ENCODE peak calls at places on chromosomes 16 and 17, in ten cellular contexts. One of them, this sample, is unnamed.

GRCh38 chr17:54887787-54888186 is 12.9 kb upstream of the TOM1L1 start:
- DNase-seq in stimulated activated CD4-positive, alpha-beta T cell treated with anti-CD3 and anti-CD28 coated beads, Interleukin-1b, Interleukin-23, amount 100 ng/mL, for 1 hour: no peak
- DNase-seq in myocyte: no peak
- DNase-seq in iris pigment epithelial cell: no peak
- DNase-seq in GDM1: no peak
- DNase-seq in activated naive CD8-positive, alpha-beta T cell treated with anti-CD3 and anti-CD28 coated beads for 36 hours: no peak
- DNase-seq in adrenal gland: no peak
- DNase-seq in AML-193: no peak
- DNase-seq in fibroblast of pulmonary artery: no peak
- DNase-seq in CD8-positive, alpha-beta memory T cell: no peak
- DNase-seq in this sample: no peak

GRCh38 chr16:87541004-87541881 is 48.4 kb upstream of the ZCCHC14 start:
- DNase-seq in fibroblast of pulmonary artery: peak
- DNase-seq in stimulated activated CD4-positive, alpha-beta T cell treated with anti-CD3 and anti-CD28 coated beads, Interleukin-1b, Interleukin-23, amount 100 ng/mL, for 1 hour: no peak
- DNase-seq in adrenal gland: no peak
- DNase-seq in activated naive CD8-positive, alpha-beta T cell treated with anti-CD3 and anti-CD28 coated beads for 36 hours: no peak
- DNase-seq in iris pigment epithelial cell: peak
- DNase-seq in AML-193: no peak
- DNase-seq in GDM1: no peak
- DNase-seq in CD8-positive, alpha-beta memory T cell: no peak
- DNase-seq in myocyte: peak
- DNase-seq in this sample: no peak

GRCh38 chr16:24848065-24848464 is 2.3 kb downstream of the SLC5A11 start:
- DNase-seq in GDM1: no peak
- DNase-seq in CD8-positive, alpha-beta memory T cell: no peak
- DNase-seq in iris pigment epithelial cell: peak
- DNase-seq in myocyte: peak
- DNase-seq in activated naive CD8-positive, alpha-beta T cell treated with anti-CD3 and anti-CD28 coated beads for 36 hours: no peak
- DNase-seq in fibroblast of pulmonary artery: peak
- DNase-seq in adrenal gland: no peak
- DNase-seq in AML-193: no peak
- DNase-seq in stimulated activated CD4-positive, alpha-beta T cell treated with anti-CD3 and anti-CD28 coated beads, Interleukin-1b, Interleukin-23, amount 100 ng/mL, for 1 hour: no peak
- DNase-seq in this sample: no peak

GRCh38 chr17:69677130-69677529 is 262.6 kb downstream of the MAP2K6 start:
- DNase-seq in AML-193: no peak
- DNase-seq in CD8-positive, alpha-beta memory T cell: no peak
- DNase-seq in activated naive CD8-positive, alpha-beta T cell treated with anti-CD3 and anti-CD28 coated beads for 36 hours: no peak
- DNase-seq in fibroblast of pulmonary artery: peak
- DNase-seq in adrenal gland: no peak
- DNase-seq in iris pigment epithelial cell: peak
- DNase-seq in myocyte: no peak
- DNase-seq in GDM1: no peak
- DNase-seq in stimulated activated CD4-positive, alpha-beta T cell treated with anti-CD3 and anti-CD28 coated beads, Interleukin-1b, Interleukin-23, amount 100 ng/mL, for 1 hour: no peak
- DNase-seq in this sample: no peak

GRCh38 chr17:66647391-66647983 is 187.4 kb upstream of the CACNG5 start:
- DNase-seq in myocyte: no peak
- DNase-seq in stimulated activated CD4-positive, alpha-beta T cell treated with anti-CD3 and anti-CD28 coated beads, Interleukin-1b, Interleukin-23, amount 100 ng/mL, for 1 hour: no peak
- DNase-seq in fibroblast of pulmonary artery: no peak
- DNase-seq in adrenal gland: no peak
- DNase-seq in AML-193: no peak
- DNase-seq in activated naive CD8-positive, alpha-beta T cell treated with anti-CD3 and anti-CD28 coated beads for 36 hours: no peak
- DNase-seq in CD8-positive, alpha-beta memory T cell: no peak
- DNase-seq in iris pigment epithelial cell: no peak
- DNase-seq in GDM1: no peak
- DNase-seq in this sample: no peak

GRCh38 chr16:87465306-87465705 is 27.5 kb downstream of the ZCCHC14 start:
- DNase-seq in myocyte: peak
- DNase-seq in fibroblast of pulmonary artery: peak
- DNase-seq in CD8-positive, alpha-beta memory T cell: no peak
- DNase-seq in stimulated activated CD4-positive, alpha-beta T cell treated with anti-CD3 and anti-CD28 coated beads, Interleukin-1b, Interleukin-23, amount 100 ng/mL, for 1 hour: no peak
- DNase-seq in GDM1: no peak
- DNase-seq in adrenal gland: peak
- DNase-seq in iris pigment epithelial cell: peak
- DNase-seq in activated naive CD8-positive, alpha-beta T cell treated with anti-CD3 and anti-CD28 coated beads for 36 hours: peak
- DNase-seq in AML-193: peak
- DNase-seq in this sample: peak

GRCh38 chr17:64073771-64074703 is 53.6 kb upstream of the ICAM2 start:
- DNase-seq in GDM1: peak
- DNase-seq in iris pigment epithelial cell: no peak
- DNase-seq in AML-193: peak
- DNase-seq in stimulated activated CD4-positive, alpha-beta T cell treated with anti-CD3 and anti-CD28 coated beads, Interleukin-1b, Interleukin-23, amount 100 ng/mL, for 1 hour: no peak
- DNase-seq in myocyte: no peak
- DNase-seq in adrenal gland: no peak
- DNase-seq in activated naive CD8-positive, alpha-beta T cell treated with anti-CD3 and anti-CD28 coated beads for 36 hours: no peak
- DNase-seq in CD8-positive, alpha-beta memory T cell: no peak
- DNase-seq in fibroblast of pulmonary artery: no peak
- DNase-seq in this sample: peak

GRCh38 chr17:80826955-80827645 is 164.5 kb upstream of the CHMP6 start:
- DNase-seq in stimulated activated CD4-positive, alpha-beta T cell treated with anti-CD3 and anti-CD28 coated beads, Interleukin-1b, Interleukin-23, amount 100 ng/mL, for 1 hour: no peak
- DNase-seq in AML-193: no peak
- DNase-seq in iris pigment epithelial cell: peak
- DNase-seq in adrenal gland: peak
- DNase-seq in GDM1: peak
- DNase-seq in CD8-positive, alpha-beta memory T cell: no peak
- DNase-seq in fibroblast of pulmonary artery: peak
- DNase-seq in activated naive CD8-positive, alpha-beta T cell treated with anti-CD3 and anti-CD28 coated beads for 36 hours: no peak
- DNase-seq in myocyte: peak
- DNase-seq in this sample: peak

GRCh38 chr17:30226878-30227277 is 8.6 kb downstream of the SLC6A4 start:
- DNase-seq in AML-193: no peak
- DNase-seq in myocyte: no peak
- DNase-seq in activated naive CD8-positive, alpha-beta T cell treated with anti-CD3 and anti-CD28 coated beads for 36 hours: no peak
- DNase-seq in fibroblast of pulmonary artery: no peak
- DNase-seq in CD8-positive, alpha-beta memory T cell: no peak
- DNase-seq in GDM1: no peak
- DNase-seq in adrenal gland: no peak
- DNase-seq in stimulated activated CD4-positive, alpha-beta T cell treated with anti-CD3 and anti-CD28 coated beads, Interleukin-1b, Interleukin-23, amount 100 ng/mL, for 1 hour: no peak
- DNase-seq in iris pigment epithelial cell: no peak
- DNase-seq in this sample: no peak

GRCh38 chr16:54099627-54100026 is 187.0 kb downstream of the IRX3 start:
- DNase-seq in activated naive CD8-positive, alpha-beta T cell treated with anti-CD3 and anti-CD28 coated beads for 36 hours: no peak
- DNase-seq in CD8-positive, alpha-beta memory T cell: no peak
- DNase-seq in myocyte: no peak
- DNase-seq in AML-193: no peak
- DNase-seq in iris pigment epithelial cell: no peak
- DNase-seq in adrenal gland: no peak
- DNase-seq in GDM1: no peak
- DNase-seq in stimulated activated CD4-positive, alpha-beta T cell treated with anti-CD3 and anti-CD28 coated beads, Interleukin-1b, Interleukin-23, amount 100 ng/mL, for 1 hour: no peak
- DNase-seq in fibroblast of pulmonary artery: no peak
- DNase-seq in this sample: no peak

GRCh38 chr16:53620476-53620875 is 83.2 kb downstream of the RPGRIP1L start:
- DNase-seq in GDM1: no peak
- DNase-seq in AML-193: no peak
- DNase-seq in activated naive CD8-positive, alpha-beta T cell treated with anti-CD3 and anti-CD28 coated beads for 36 hours: no peak
- DNase-seq in iris pigment epithelial cell: no peak
- DNase-seq in adrenal gland: no peak
- DNase-seq in fibroblast of pulmonary artery: no peak
- DNase-seq in stimulated activated CD4-positive, alpha-beta T cell treated with anti-CD3 and anti-CD28 coated beads, Interleukin-1b, Interleukin-23, amount 100 ng/mL, for 1 hour: no peak
- DNase-seq in CD8-positive, alpha-beta memory T cell: no peak
- DNase-seq in myocyte: no peak
- DNase-seq in this sample: no peak

GRCh38 chr17:18259621-18260331 is 686 bp upstream of the MIEF2 start:
- DNase-seq in GDM1: no peak
- DNase-seq in AML-193: no peak
- DNase-seq in fibroblast of pulmonary artery: no peak
- DNase-seq in stimulated activated CD4-positive, alpha-beta T cell treated with anti-CD3 and anti-CD28 coated beads, Interleukin-1b, Interleukin-23, amount 100 ng/mL, for 1 hour: no peak
- DNase-seq in activated naive CD8-positive, alpha-beta T cell treated with anti-CD3 and anti-CD28 coated beads for 36 hours: no peak
- DNase-seq in iris pigment epithelial cell: peak
- DNase-seq in adrenal gland: no peak
- DNase-seq in myocyte: peak
- DNase-seq in CD8-positive, alpha-beta memory T cell: no peak
- DNase-seq in this sample: no peak

GRCh38 chr17:80133626-80133970 is 13.3 kb downstream of the EIF4A3 start:
- DNase-seq in stimulated activated CD4-positive, alpha-beta T cell treated with anti-CD3 and anti-CD28 coated beads, Interleukin-1b, Interleukin-23, amount 100 ng/mL, for 1 hour: no peak
- DNase-seq in AML-193: no peak
- DNase-seq in adrenal gland: no peak
- DNase-seq in GDM1: no peak
- DNase-seq in CD8-positive, alpha-beta memory T cell: no peak
- DNase-seq in fibroblast of pulmonary artery: no peak
- DNase-seq in myocyte: no peak
- DNase-seq in iris pigment epithelial cell: no peak
- DNase-seq in activated naive CD8-positive, alpha-beta T cell treated with anti-CD3 and anti-CD28 coated beads for 36 hours: no peak
- DNase-seq in this sample: no peak

GRCh38 chr17:6953689-6954088 is 42.2 kb upstream of the ALOX12 start:
- DNase-seq in fibroblast of pulmonary artery: no peak
- DNase-seq in myocyte: no peak
- DNase-seq in AML-193: no peak
- DNase-seq in adrenal gland: no peak
- DNase-seq in GDM1: no peak
- DNase-seq in CD8-positive, alpha-beta memory T cell: no peak
- DNase-seq in activated naive CD8-positive, alpha-beta T cell treated with anti-CD3 and anti-CD28 coated beads for 36 hours: no peak
- DNase-seq in stimulated activated CD4-positive, alpha-beta T cell treated with anti-CD3 and anti-CD28 coated beads, Interleukin-1b, Interleukin-23, amount 100 ng/mL, for 1 hour: no peak
- DNase-seq in iris pigment epithelial cell: no peak
- DNase-seq in this sample: no peak

GRCh38 chr17:37327341-37328090 is 48.3 kb upstream of the C17orf78 start:
- DNase-seq in activated naive CD8-positive, alpha-beta T cell treated with anti-CD3 and anti-CD28 coated beads for 36 hours: no peak
- DNase-seq in iris pigment epithelial cell: peak
- DNase-seq in GDM1: no peak
- DNase-seq in CD8-positive, alpha-beta memory T cell: no peak
- DNase-seq in AML-193: no peak
- DNase-seq in myocyte: peak
- DNase-seq in adrenal gland: no peak
- DNase-seq in stimulated activated CD4-positive, alpha-beta T cell treated with anti-CD3 and anti-CD28 coated beads, Interleukin-1b, Interleukin-23, amount 100 ng/mL, for 1 hour: no peak
- DNase-seq in fibroblast of pulmonary artery: peak
- DNase-seq in this sample: no peak